ENCODE peak calls at places on chromosomes 4 and X, in five cellular contexts. L is Peyer's patch; E is SK-N-SH; S is hepatocyte; A is naive thymus-derived CD4-positive, alpha-beta T cell. C is an unnamed sample.

GRCh38 chr4:155903453-155903852 is at the start of gene TDO2:
- DNase-seq in L (no peak), E (no peak), S (peak), A (no peak), C (no peak)

GRCh38 chr4:22661443-22661842 is 31.3 kb upstream of the GBA3 start:
- DNase-seq in L (no peak), S (no peak), A (no peak), E (no peak), C (no peak)

GRCh38 chrX:116749943-116750342 is 287.2 kb upstream of the CT83 start:
- DNase-seq in S (no peak), A (no peak), L (no peak), E (no peak), C (peak)

GRCh38 chrX:40144576-40144975 is 46.8 kb upstream of the BCOR start:
- DNase-seq in A (no peak), E (no peak), L (no peak), S (no peak), C (no peak)

GRCh38 chr4:127965803-127966175 is 583 bp downstream of the ABHD18 start:
- DNase-seq in L (no peak), E (peak), A (peak), S (peak), C (no peak)

GRCh38 chr4:41160010-41160789 is 54.1 kb downstream of the APBB2 start:
- DNase-seq in E (no peak), S (peak), L (no peak), A (no peak), C (peak)

GRCh38 chrX:80808854-80809493 is 703 bp downstream of the BRWD3 start:
- DNase-seq in A (peak), E (peak), S (peak), L (peak), C (no peak)

GRCh38 chr4:168978001-168978700 is 31.9 kb downstream of the CBR4 start:
- DNase-seq in L (no peak), A (no peak), E (no peak), S (no peak), C (no peak)

GRCh38 chr4:88809561-88810219 is 112.1 kb upstream of the NAP1L5 start:
- DNase-seq in E (no peak), L (no peak), S (no peak), A (no peak), C (no peak)

GRCh38 chrX:119155416-119156035 is 27.9 kb upstream of the KIAA1210 start:
- DNase-seq in L (no peak), S (peak), A (no peak), E (no peak), C (no peak)

GRCh38 chrX:107766470-107767140 is 9.0 kb downstream of the TSC22D3 start:
- DNase-seq in E (no peak), L (no peak), A (no peak), S (peak), C (no peak)

GRCh38 chr4:88742561-88742960 is 44.9 kb upstream of the NAP1L5 start:
- DNase-seq in A (no peak), E (no peak), S (no peak), L (no peak), C (no peak)

GRCh38 chr4:124019749-124020549 is 623.4 kb downstream of the SPRY1 start:
- DNase-seq in A (no peak), L (no peak), S (no peak), E (no peak), C (no peak)

GRCh38 chr4:115279300-115279699 is 165.9 kb upstream of the NDST4 start:
- DNase-seq in L (no peak), E (no peak), S (no peak), A (no peak), C (peak)

GRCh38 chr4:10456270-10457254 is 664 bp downstream of the ZNF518B start:
- DNase-seq in A (peak), L (peak), E (peak), S (peak), C (no peak)

GRCh38 chrX:123570011-123570590 is 162.8 kb downstream of the THOC2 start:
- DNase-seq in A (no peak), S (no peak), E (no peak), L (no peak), C (peak)

GRCh38 chr4:61333490-61333889 is 133.4 kb downstream of the ADGRL3 start:
- DNase-seq in L (no peak), A (no peak), S (no peak), E (no peak), C (no peak)

GRCh38 chrX:43677993-43678392 is 21.9 kb downstream of the MAOA start:
- DNase-seq in A (no peak), L (no peak), E (no peak), S (peak), C (no peak)

GRCh38 chrX:24100713-24101112 is 46.0 kb downstream of the EIF2S3 start:
- DNase-seq in L (no peak), E (no peak), S (no peak), A (no peak), C (no peak)

GRCh38 chrX:136711147-136711546 is 63.2 kb downstream of the CD40LG start:
- DNase-seq in A (no peak), L (peak), S (peak), E (peak), C (no peak)

GRCh38 chrX:41334866-41335589 is 1.1 kb downstream of the DDX3X start:
- DNase-seq in A (peak), S (peak), L (peak), E (peak), C (no peak)

GRCh38 chr4:157992038-157992706 is 180.7 kb downstream of the GASK1B start:
- DNase-seq in A (no peak), L (no peak), E (peak), S (peak), C (no peak)

GRCh38 chr4:163694385-163694784 is 199.9 kb downstream of the TMA16 start:
- DNase-seq in S (no peak), A (no peak), L (no peak), E (no peak), C (no peak)

DNA sequence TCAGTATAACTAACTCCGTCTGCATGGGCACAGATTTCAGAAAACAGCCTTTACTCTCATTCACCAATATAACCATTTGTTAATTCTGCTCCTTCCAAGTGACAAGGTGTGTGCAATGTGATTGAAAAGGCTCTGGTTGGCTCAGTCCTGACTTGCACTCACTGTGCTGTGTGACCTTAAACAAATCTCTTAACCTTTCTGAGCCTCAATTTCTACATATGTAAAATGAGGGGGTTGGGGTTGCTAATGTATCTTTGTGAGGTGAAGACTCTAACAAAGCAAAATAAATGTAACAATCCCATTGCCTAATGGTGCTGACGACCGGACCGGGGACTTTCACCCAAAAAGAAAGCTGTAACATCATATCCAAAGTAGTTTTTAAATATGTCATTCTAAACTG is 112.5 kb upstream of the GPC4 start:
- DNase-seq in L (no peak), A (no peak), E (no peak), S (no peak), C (no peak)
- H3K27ac ChIP-seq in L (no peak), A (no peak), E (no peak), S (no peak), C (no peak)

GRCh38 chr4:182807841-182808548 is 109.2 kb downstream of the DCTD start:
- DNase-seq in L (no peak), A (no peak), S (no peak), E (no peak), C (no peak)

GRCh38 chr4:182807346-182807745 is 109.8 kb downstream of the DCTD start:
- DNase-seq in E (no peak), S (no peak), A (no peak), L (no peak), C (no peak)

GRCh38 chr4:182805606-182806149 is 111.5 kb downstream of the DCTD start:
- DNase-seq in S (no peak), A (no peak), L (no peak), E (no peak), C (no peak)

GRCh38 chr4:182808673-182809416 is 108.3 kb downstream of the DCTD start:
- DNase-seq in E (no peak), A (peak), L (no peak), S (no peak), C (no peak)

DNA sequence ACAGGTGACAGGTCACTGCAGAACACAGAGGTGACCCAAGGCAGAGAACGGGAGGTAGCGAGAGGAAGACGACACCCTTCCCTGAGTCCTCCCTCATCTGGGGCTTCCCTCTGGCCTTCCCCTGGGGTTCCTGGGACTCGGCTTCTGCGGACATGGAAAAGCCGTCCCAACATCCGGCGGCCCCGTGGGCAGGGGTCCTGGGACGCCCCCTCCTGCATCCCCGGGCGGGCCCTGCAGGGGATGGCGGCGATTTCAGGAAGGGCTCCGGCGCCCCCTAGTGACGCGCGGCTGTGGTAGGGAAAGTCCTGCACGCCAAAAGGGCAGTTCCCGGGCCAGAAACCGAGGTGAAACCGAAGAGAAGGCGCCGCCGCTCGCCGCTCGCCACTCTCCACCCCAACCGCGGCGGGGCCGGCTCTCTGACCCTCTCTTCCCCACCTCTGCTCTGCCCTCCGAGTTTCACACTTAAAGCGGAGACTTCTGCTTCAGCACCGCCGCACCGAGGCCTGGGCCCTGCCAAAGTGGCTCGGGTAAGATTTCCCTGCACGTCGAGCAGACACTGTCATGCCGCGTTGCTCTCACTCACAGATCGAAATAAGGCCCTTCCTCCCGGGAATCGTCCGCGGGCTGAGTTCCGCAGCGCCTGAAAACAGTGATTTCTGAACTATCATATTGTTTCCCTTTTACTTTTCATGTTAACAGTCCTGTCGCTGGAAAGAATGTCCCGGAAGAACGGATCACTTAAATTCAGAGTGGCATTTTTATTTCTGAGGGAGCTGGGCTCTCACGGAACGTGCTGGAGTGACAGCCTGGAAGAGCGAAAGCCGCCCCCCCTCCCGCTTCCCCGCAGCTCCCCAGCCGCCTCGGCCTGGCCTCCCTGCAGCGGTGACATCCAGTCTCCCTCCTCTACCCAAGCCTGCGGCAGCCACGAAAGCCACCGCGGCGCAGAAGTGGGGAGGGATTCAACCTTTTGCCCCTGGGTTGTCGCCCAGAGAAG is 110.6 kb downstream of the DCTD start:
- DNase-seq in A (peak), E (peak), S (peak), L (peak), C (no peak)
- H3K27ac ChIP-seq in A (no peak), E (no peak), S (no peak), L (no peak), C (no peak)

DNA sequence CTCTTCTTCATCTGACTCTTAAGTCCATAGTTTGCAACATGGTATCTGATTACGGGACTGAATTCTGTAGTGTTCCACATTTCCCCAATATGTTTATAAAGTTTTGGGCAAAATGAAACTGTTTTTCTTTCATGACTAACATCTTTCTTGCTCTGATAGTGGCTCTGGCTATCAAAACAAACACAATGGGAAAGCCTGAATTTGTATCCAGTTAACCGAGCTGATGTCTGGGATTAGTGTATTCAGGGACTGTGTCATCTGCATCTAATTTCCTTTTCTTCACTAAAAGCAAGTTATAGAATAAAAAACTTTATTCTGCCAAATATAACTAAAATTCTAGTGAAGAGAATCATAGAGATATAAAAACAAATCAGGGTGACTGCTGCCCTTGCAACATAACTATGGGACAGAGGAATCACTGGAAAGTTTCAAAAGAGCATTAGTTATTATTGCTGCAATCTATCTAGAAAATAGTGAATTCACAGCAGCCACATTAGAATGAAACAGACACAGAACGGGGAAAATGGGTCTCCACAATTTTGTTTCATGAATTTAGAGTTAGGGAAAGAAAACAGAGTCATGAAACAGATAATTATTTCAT is 61.3 kb downstream of the ANTXR2 start:
- DNase-seq in E (no peak), S (no peak), L (no peak), A (no peak), C (no peak)
- H3K27ac ChIP-seq in E (peak), S (peak), L (peak), A (no peak), C (no peak)

DNA sequence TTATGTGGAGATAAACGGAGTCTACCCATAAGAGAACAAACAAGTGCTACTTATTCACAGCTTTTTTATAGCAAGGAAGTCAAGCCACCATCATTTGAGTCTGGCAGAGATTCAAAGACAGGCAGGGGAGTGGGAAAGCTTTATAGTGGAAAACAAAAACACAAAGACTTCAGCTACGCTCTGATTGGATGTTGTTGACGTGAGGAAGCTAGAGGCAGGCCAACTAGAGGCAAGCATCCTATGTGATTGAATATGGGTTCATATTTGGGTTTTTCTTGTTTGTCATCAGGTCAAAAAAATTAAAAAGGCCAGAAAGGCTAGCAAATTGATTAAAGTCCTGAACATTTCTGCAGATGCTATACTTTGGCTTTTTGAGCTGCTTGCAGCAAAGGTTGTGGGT is 709 bp upstream of the TCEAL4 start:
- DNase-seq in E (peak), A (no peak), S (no peak), L (no peak), C (no peak)
- H3K27ac ChIP-seq in E (no peak), A (no peak), S (no peak), L (no peak), C (no peak)

GRCh38 chr4:39410415-39410814 is 3.7 kb downstream of the KLB start:
- DNase-seq in L (no peak), A (no peak), E (no peak), S (no peak), C (no peak)

GRCh38 chr4:39407584-39407885 is 805 bp downstream of the KLB start:
- DNase-seq in E (no peak), A (no peak), S (no peak), L (no peak), C (no peak)

GRCh38 chr4:39406763-39407583 is at the start of gene KLB:
- DNase-seq in S (peak), A (no peak), E (no peak), L (no peak), C (no peak)
- H3K27ac ChIP-seq in S (peak), A (no peak), E (no peak), L (no peak), C (no peak)